ENCODE peak calls at places on chromosomes 16 and 17, in five cellular contexts. One of them, this sample, is unnamed.

GRCh38 chr17:80927791-80928216 is 63.8 kb upstream of the CHMP6 start:
- DNase-seq in GM12878: no peak
- DNase-seq in K562: no peak
- DNase-seq in H1: no peak
- DNase-seq in HepG2: no peak
- DNase-seq in this sample: no peak

GRCh38 chr17:81822996-81823799 is 9.9 kb downstream of the MCRIP1 start:
- DNase-seq in GM12878: no peak
- DNase-seq in K562: no peak
- DNase-seq in H1: no peak
- DNase-seq in HepG2: no peak
- DNase-seq in this sample: no peak

GRCh38 chr17:64061157-64061898 is 40.9 kb upstream of the ICAM2 start:
- DNase-seq in GM12878: peak
- DNase-seq in K562: no peak
- DNase-seq in H1: no peak
- DNase-seq in HepG2: no peak
- DNase-seq in this sample: no peak

GRCh38 chr16:84881702-84882521 is 62.1 kb downstream of the CRISPLD2 start:
- DNase-seq in GM12878: no peak
- DNase-seq in K562: peak
- DNase-seq in H1: no peak
- DNase-seq in HepG2: peak
- DNase-seq in this sample: no peak

GRCh38 chr16:20740007-20740883 is 1.4 kb downstream of the THUMPD1 start:
- DNase-seq in GM12878: no peak
- DNase-seq in K562: no peak
- DNase-seq in H1: no peak
- DNase-seq in HepG2: peak
- DNase-seq in this sample: no peak

GRCh38 chr17:46756061-46756735 is 62.3 kb downstream of the WNT3 start:
- DNase-seq in GM12878: no peak
- DNase-seq in K562: no peak
- DNase-seq in H1: no peak
- DNase-seq in HepG2: no peak
- DNase-seq in this sample: no peak

GRCh38 chr16:86403541-86404163 is 106.7 kb upstream of the FOXF1 start:
- DNase-seq in GM12878: no peak
- DNase-seq in K562: no peak
- DNase-seq in H1: no peak
- DNase-seq in HepG2: no peak
- DNase-seq in this sample: no peak

GRCh38 chr17:50206604-50207293 is 5.3 kb upstream of the COL1A1 start:
- DNase-seq in GM12878: no peak
- DNase-seq in K562: peak
- DNase-seq in H1: peak
- DNase-seq in HepG2: no peak
- DNase-seq in this sample: no peak

GRCh38 chr16:19001788-19002187 is 18.1 kb downstream of the TMC7 start:
- DNase-seq in GM12878: no peak
- DNase-seq in K562: no peak
- DNase-seq in H1: no peak
- DNase-seq in HepG2: no peak
- DNase-seq in this sample: no peak

GRCh38 chr16:85004587-85005205 is 6.6 kb downstream of the ZDHHC7 start:
- DNase-seq in GM12878: no peak
- DNase-seq in K562: peak
- DNase-seq in H1: no peak
- DNase-seq in HepG2: no peak
- DNase-seq in this sample: no peak

GRCh38 chr17:46173153-46173552 is 20.1 kb downstream of the KANSL1 start:
- DNase-seq in GM12878: no peak
- DNase-seq in K562: no peak
- DNase-seq in H1: no peak
- DNase-seq in HepG2: no peak
- DNase-seq in this sample: no peak

GRCh38 chr17:64938925-64939474 is 19.7 kb upstream of the LRRC37A3 start:
- DNase-seq in GM12878: no peak
- DNase-seq in K562: peak
- DNase-seq in H1: peak
- DNase-seq in HepG2: peak
- DNase-seq in this sample: no peak

GRCh38 chr16:10871157-10871991 is 5.6 kb upstream of the CIITA start:
- DNase-seq in GM12878: peak
- DNase-seq in K562: no peak
- DNase-seq in H1: no peak
- DNase-seq in HepG2: peak
- DNase-seq in this sample: peak

GRCh38 chr16:11612110-11612981 is 25.6 kb upstream of the LITAF start:
- DNase-seq in GM12878: no peak
- DNase-seq in K562: peak
- DNase-seq in H1: no peak
- DNase-seq in HepG2: peak
- DNase-seq in this sample: peak

GRCh38 chr16:27425961-27426360 is 24.0 kb downstream of the IL21R start:
- DNase-seq in GM12878: no peak
- DNase-seq in K562: no peak
- DNase-seq in H1: no peak
- DNase-seq in HepG2: no peak
- DNase-seq in this sample: no peak

GRCh38 chr16:87126403-87127025 is 190.7 kb downstream of the C16orf95 start:
- DNase-seq in GM12878: no peak
- DNase-seq in K562: no peak
- DNase-seq in H1: no peak
- DNase-seq in HepG2: no peak
- DNase-seq in this sample: no peak

GRCh38 chr17:33520404-33521032 is 227.4 kb upstream of the ASIC2 start:
- DNase-seq in GM12878: no peak
- DNase-seq in K562: peak
- DNase-seq in H1: peak
- DNase-seq in HepG2: peak
- DNase-seq in this sample: no peak

GRCh38 chr17:75557852-75558665 is 29.5 kb upstream of the MYO15B start:
- DNase-seq in GM12878: no peak
- DNase-seq in K562: no peak
- DNase-seq in H1: no peak
- DNase-seq in HepG2: no peak
- DNase-seq in this sample: no peak

GRCh38 chr17:77929180-77929564 is 29.3 kb upstream of the TNRC6C start:
- DNase-seq in GM12878: no peak
- DNase-seq in K562: no peak
- DNase-seq in H1: no peak
- DNase-seq in HepG2: no peak
- DNase-seq in this sample: no peak

GRCh38 chr17:77928519-77929179 is 29.9 kb upstream of the TNRC6C start:
- DNase-seq in GM12878: no peak
- DNase-seq in K562: no peak
- DNase-seq in H1: no peak
- DNase-seq in HepG2: no peak
- DNase-seq in this sample: no peak

GRCh38 chr17:77927777-77928518 is 30.6 kb upstream of the TNRC6C start:
- DNase-seq in GM12878: no peak
- DNase-seq in K562: no peak
- DNase-seq in H1: no peak
- DNase-seq in HepG2: no peak
- DNase-seq in this sample: no peak

GRCh38 chr17:77930780-77931768 is 27.4 kb upstream of the TNRC6C start:
- DNase-seq in GM12878: no peak
- DNase-seq in K562: no peak
- DNase-seq in H1: no peak
- DNase-seq in HepG2: no peak
- DNase-seq in this sample: no peak

GRCh38 chr17:77929871-77930436 is 28.5 kb upstream of the TNRC6C start:
- DNase-seq in GM12878: no peak
- DNase-seq in K562: no peak
- DNase-seq in H1: no peak
- DNase-seq in HepG2: no peak
- DNase-seq in this sample: no peak
- TF ChIP-seq SP1 in GM12878: no peak
- TF ChIP-seq SP1 in K562: no peak
- TF ChIP-seq SP1 in H1: no peak
- TF ChIP-seq SP1 in HepG2: no peak
- TF ChIP-seq SP1 in this sample: no peak

GRCh38 chr17:76735006-76735405 is 2.1 kb downstream of the SRSF2 start:
- DNase-seq in GM12878: no peak
- DNase-seq in K562: no peak
- DNase-seq in H1: no peak
- DNase-seq in HepG2: peak
- DNase-seq in this sample: no peak

GRCh38 chr17:76732734-76733617 is 4.2 kb downstream of the SRSF2 start:
- DNase-seq in GM12878: no peak
- DNase-seq in K562: no peak
- DNase-seq in H1: no peak
- DNase-seq in HepG2: no peak
- DNase-seq in this sample: no peak

GRCh38 chr17:76735586-76736348 is 1.4 kb downstream of the SRSF2 start:
- DNase-seq in GM12878: no peak
- DNase-seq in K562: no peak
- DNase-seq in H1: no peak
- DNase-seq in HepG2: no peak
- DNase-seq in this sample: no peak

GRCh38 chr17:76733618-76733957 is 3.5 kb downstream of the SRSF2 start:
- DNase-seq in GM12878: no peak
- DNase-seq in K562: no peak
- DNase-seq in H1: no peak
- DNase-seq in HepG2: no peak
- DNase-seq in this sample: no peak

GRCh38 chr17:76734080-76734840 is 2.9 kb downstream of the SRSF2 start:
- DNase-seq in GM12878: no peak
- DNase-seq in K562: no peak
- DNase-seq in H1: no peak
- DNase-seq in HepG2: no peak
- DNase-seq in this sample: no peak
- H3K27ac ChIP-seq in GM12878: peak
- H3K27ac ChIP-seq in K562: peak
- H3K27ac ChIP-seq in H1: no peak
- H3K27ac ChIP-seq in HepG2: peak
- H3K27ac ChIP-seq in this sample: peak

GRCh38 chr16:5257462-5257861 is 159.9 kb upstream of the EEF2KMT start:
- DNase-seq in GM12878: no peak
- DNase-seq in K562: no peak
- DNase-seq in H1: no peak
- DNase-seq in HepG2: no peak
- DNase-seq in this sample: no peak

DNA sequence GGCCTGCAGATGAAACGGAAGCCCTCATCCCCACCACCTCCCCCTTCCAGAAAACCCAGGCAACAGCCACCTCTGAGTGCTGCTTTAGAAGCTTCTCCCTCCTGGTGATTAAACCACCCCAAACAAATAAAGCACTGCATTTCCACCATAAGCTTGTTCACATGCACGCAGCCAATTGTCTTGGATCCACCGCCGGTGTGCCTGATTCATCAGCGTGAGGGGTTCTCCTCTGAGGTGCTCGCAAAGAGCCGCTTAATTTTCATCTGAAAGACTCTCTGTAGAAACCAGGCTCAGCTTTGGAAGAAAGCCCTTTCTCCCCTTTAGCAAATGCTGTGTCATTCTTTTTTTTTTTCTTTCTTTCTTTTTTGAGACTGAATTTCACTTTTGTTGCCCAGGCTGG is 155.2 kb upstream of the EEF2KMT start:
- DNase-seq in GM12878: no peak
- DNase-seq in K562: no peak
- DNase-seq in H1: no peak
- DNase-seq in HepG2: no peak
- DNase-seq in this sample: no peak
- TF ChIP-seq CEBPB in GM12878: no peak
- TF ChIP-seq CEBPB in K562: no peak
- TF ChIP-seq CEBPB in H1: no peak
- TF ChIP-seq CEBPB in HepG2: no peak
- TF ChIP-seq CEBPB in this sample: no peak

GRCh38 chr16:81784042-81784785 is 5.1 kb downstream of the PLCG2 start:
- DNase-seq in GM12878: no peak
- DNase-seq in K562: no peak
- DNase-seq in H1: no peak
- DNase-seq in HepG2: no peak
- DNase-seq in this sample: no peak
- TF ChIP-seq SP1 in GM12878: no peak
- TF ChIP-seq SP1 in K562: no peak
- TF ChIP-seq SP1 in H1: no peak
- TF ChIP-seq SP1 in HepG2: no peak
- TF ChIP-seq SP1 in this sample: no peak

DNA sequence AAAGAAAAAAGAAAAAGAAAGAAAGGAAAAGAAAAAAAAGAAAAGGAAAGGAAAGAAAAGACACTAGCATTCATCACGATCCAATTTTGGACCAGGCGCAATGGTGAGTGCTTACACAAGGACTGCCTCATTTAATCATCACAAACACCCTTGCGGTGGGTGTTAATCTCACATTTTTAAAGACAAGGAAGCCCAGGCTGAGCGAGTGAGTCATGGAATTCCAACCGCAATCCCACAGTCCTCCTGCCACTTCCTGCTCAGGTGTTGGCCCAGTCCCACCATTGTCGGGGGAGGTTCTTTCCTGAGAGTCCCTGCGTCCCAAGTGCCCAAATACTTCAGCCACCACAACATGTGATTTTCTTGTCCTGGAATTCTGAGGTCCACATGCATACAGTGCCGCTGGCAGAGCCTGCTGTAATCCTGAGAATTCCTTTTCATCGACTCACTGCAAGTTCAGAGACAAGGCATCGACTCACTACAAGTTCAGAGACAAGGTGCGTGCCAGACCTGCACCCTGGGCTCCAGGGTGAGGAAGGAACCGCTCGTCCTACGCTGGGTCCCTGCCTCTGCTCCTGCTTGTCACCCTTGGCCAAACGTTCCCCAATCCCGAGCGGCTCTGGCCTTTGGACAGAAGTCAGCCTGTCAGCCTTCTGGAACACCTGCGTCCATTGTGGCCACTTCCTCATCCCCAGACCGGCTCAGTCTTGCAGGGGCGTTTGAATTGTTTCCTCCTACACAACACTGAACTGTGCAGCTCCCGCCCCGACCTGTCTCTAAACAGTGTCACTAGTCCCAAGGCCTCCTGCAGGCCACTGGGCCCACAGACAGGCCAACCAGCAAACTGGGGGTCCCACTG is 5.8 kb downstream of the ZG16B start:
- DNase-seq in GM12878: no peak
- DNase-seq in K562: no peak
- DNase-seq in H1: no peak
- DNase-seq in HepG2: peak
- DNase-seq in this sample: peak
- H3K27ac ChIP-seq in GM12878: no peak
- H3K27ac ChIP-seq in K562: no peak
- H3K27ac ChIP-seq in H1: no peak
- H3K27ac ChIP-seq in HepG2: no peak
- H3K27ac ChIP-seq in this sample: peak